ENCODE peak calls at places on chromosomes 6 and 20, in eight cellular contexts. K is heart right ventricle; O is endothelial cell of umbilical vein; N is effector memory CD4-positive, alpha-beta T cell; H is heart left ventricle; X is kidney epithelial cell; E is endodermal cell; U is psoas muscle. V is an unnamed sample.

GRCh38 chr6:44701637-44702101 is 314.2 kb downstream of the CDC5L start:
- DNase-seq in H (peak; percentile 30), U (no peak), K (no peak), N (no peak), E (peak; percentile 76), X (no peak), O (no peak), V (peak; percentile 47)

GRCh38 chr20:60999256-60999655 is 252.8 kb upstream of the CDH4 start:
- DNase-seq in K (no peak), H (no peak), X (no peak), O (no peak), N (no peak), E (no peak), U (no peak), V (no peak)

GRCh38 chr6:159056432-159056831 is 11.6 kb upstream of the TAGAP start:
- DNase-seq in N (no peak), H (no peak), X (no peak), O (no peak), U (no peak), K (no peak), E (no peak), V (no peak)

GRCh38 chr6:48423640-48424365 is 312.8 kb upstream of the PTCHD4 start:
- DNase-seq in E (no peak), H (no peak), X (no peak), O (no peak), K (no peak), N (no peak), U (no peak), V (no peak)

GRCh38 chr20:23641936-23642751 is 4.4 kb upstream of the CST3 start:
- DNase-seq in X (peak; percentile 91), N (no peak), K (no peak), H (no peak), E (no peak), U (peak; percentile 72), O (peak; percentile 58), V (no peak)

GRCh38 chr6:31401403-31401802 is 2.0 kb upstream of the MICA start:
- DNase-seq in X (peak; percentile 71), K (no peak), E (no peak), U (peak; percentile 44), N (no peak), H (peak; percentile 55), O (peak; percentile 55), V (no peak)

GRCh38 chr20:43838703-43839060 is 76.0 kb upstream of the TOX2 start:
- DNase-seq in K (no peak), H (no peak), E (no peak), N (no peak), U (no peak), O (no peak), X (no peak), V (no peak)

GRCh38 chr20:46022411-46023147 is 6.4 kb upstream of the SLC12A5 start:
- DNase-seq in X (no peak), U (peak; percentile 56), K (peak; percentile 74), O (no peak), H (peak; percentile 64), N (peak; percentile 41), E (peak; percentile 91), V (peak; percentile 90)

GRCh38 chr6:114342086-114342825 is 567 bp downstream of the HS3ST5 start:
- DNase-seq in N (no peak), X (no peak), E (peak; percentile 83), U (peak; percentile 11), H (no peak), K (peak; percentile 14), O (no peak), V (peak; percentile 77)

GRCh38 chr6:39401376-39401775 is 78.9 kb upstream of the KCNK16 start:
- DNase-seq in U (no peak), E (no peak), O (no peak), X (no peak), K (no peak), N (no peak), H (no peak), V (no peak)

GRCh38 chr6:44179072-44179536 is 20.5 kb downstream of the CAPN11 start:
- DNase-seq in K (no peak), O (peak; percentile 62), N (no peak), X (no peak), E (no peak), H (no peak), U (no peak), V (no peak)

GRCh38 chr6:129498556-129498940 is 211.4 kb downstream of the ARHGAP18 start:
- DNase-seq in H (no peak), K (no peak), E (no peak), X (no peak), O (no peak), U (no peak), N (no peak), V (no peak)

GRCh38 chr6:107171513-107171912 is 56.2 kb upstream of the BEND3 start:
- DNase-seq in X (no peak), U (no peak), N (no peak), H (no peak), K (no peak), O (no peak), E (no peak), V (no peak)

GRCh38 chr20:7458459-7458858 is 481.8 kb downstream of the HAO1 start:
- DNase-seq in H (no peak), N (no peak), X (no peak), U (no peak), E (no peak), O (no peak), K (no peak), V (no peak)

GRCh38 chr6:106502534-106502933 is 126.8 kb downstream of the RTN4IP1 start:
- DNase-seq in N (no peak), E (no peak), O (no peak), H (no peak), U (no peak), K (no peak), X (no peak), V (no peak)

GRCh38 chr6:99024089-99024488 is 76.3 kb upstream of the FBXL4 start:
- DNase-seq in E (no peak), U (no peak), H (no peak), K (no peak), N (no peak), X (no peak), O (no peak), V (no peak)

GRCh38 chr6:148952147-148953041 is 205.6 kb downstream of the UST start:
- DNase-seq in E (no peak), U (no peak), O (no peak), N (no peak), K (no peak), H (no peak), X (no peak), V (no peak)

GRCh38 chr6:169058634-169059033 is 195.0 kb downstream of the THBS2 start:
- DNase-seq in N (no peak), U (no peak), X (no peak), O (no peak), K (no peak), E (no peak), H (no peak), V (no peak)

GRCh38 chr6:90231798-90232197 is 64.8 kb downstream of the BACH2 start:
- DNase-seq in N (no peak), O (no peak), U (no peak), K (no peak), H (no peak), X (no peak), E (no peak), V (no peak)
- H3K36me3 ChIP-seq in N (no peaks in the 10 kb centered on the region), O (no peaks in the 10 kb centered on the region), U (no peaks in the 10 kb centered on the region), K (no peaks in the 10 kb centered on the region), H (no peaks in the 10 kb centered on the region), X (no peaks in the 10 kb centered on the region), E (peaks cover 3% of the 10 kb centered on the region), V (no peaks in the 10 kb centered on the region)

DNA sequence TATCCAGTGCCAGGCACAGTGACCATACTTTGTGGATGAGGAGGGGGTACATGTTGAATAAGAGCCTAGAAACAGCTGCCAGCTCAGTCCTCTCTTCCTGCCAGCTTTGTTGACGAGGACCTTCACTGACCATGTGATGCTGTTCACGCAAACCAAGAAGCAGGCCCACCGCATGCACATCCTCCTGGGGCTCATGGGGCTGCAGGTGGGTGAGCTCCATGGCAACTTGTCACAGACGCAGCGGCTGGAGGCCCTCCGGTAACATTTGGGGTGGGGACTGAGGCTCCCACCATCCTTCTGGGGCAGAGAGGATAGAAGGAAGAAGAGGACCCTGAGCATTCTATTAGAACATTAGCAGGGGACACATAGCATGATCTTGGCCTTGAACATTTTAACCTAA is 15.6 kb downstream of the DDX27 start:
- DNase-seq in N (no peak), K (no peak), E (no peak), X (no peak), U (no peak), O (no peak), H (no peak), V (no peak)
- H3K36me3 ChIP-seq in N (peaks cover 89% of the 10 kb centered on the region), K (peaks cover 100% of the 10 kb centered on the region), E (peaks cover 74% of the 10 kb centered on the region), X (peaks cover 2% of the 10 kb centered on the region), U (peaks cover 29% of the 10 kb centered on the region), O (peaks cover 51% of the 10 kb centered on the region), H (peaks cover 42% of the 10 kb centered on the region), V (peaks cover 42% of the 10 kb centered on the region)

GRCh38 chr20:32460683-32461320 is 102.7 kb downstream of the ASXL1 start:
- DNase-seq in K (no peak), O (no peak), U (no peak), X (no peak), N (no peak), H (no peak), E (no peak), V (peak; percentile 68)
- H3K36me3 ChIP-seq in K (peaks cover 14% of the 10 kb centered on the region), O (peaks cover 34% of the 10 kb centered on the region), U (no peaks in the 10 kb centered on the region), X (peaks cover 4% of the 10 kb centered on the region), N (peaks cover 26% of the 10 kb centered on the region), H (no peaks in the 10 kb centered on the region), E (peaks cover 30% of the 10 kb centered on the region), V (peaks cover under 1% of the 10 kb centered on the region)

DNA sequence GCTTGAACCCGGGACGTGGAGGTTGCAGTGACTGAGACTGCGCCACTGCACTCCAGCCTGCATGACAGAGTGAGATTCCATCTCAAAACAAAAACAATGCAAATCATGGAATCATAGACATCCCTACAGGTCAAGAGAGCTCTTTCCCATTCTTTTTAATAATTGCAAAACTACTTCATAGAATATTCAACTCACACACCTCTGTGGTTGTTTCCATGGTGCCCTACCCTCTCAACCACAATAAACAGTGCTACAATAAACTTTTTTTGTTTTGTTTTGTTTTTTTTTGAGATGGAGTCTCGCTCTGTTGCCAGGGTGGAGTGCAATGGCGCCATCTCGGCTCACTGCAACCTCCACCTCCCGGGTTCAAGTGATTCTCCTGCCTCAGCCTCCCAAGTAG is 11.9 kb upstream of the ADNP start:
- DNase-seq in E (no peak), H (no peak), X (no peak), K (no peak), O (no peak), N (no peak), U (no peak), V (no peak)
- H3K36me3 ChIP-seq in E (peaks cover 81% of the 10 kb centered on the region), H (peaks cover 16% of the 10 kb centered on the region), X (peaks cover 1% of the 10 kb centered on the region), K (peaks cover 100% of the 10 kb centered on the region), O (peaks cover 17% of the 10 kb centered on the region), N (peaks cover 70% of the 10 kb centered on the region), U (peaks cover 5% of the 10 kb centered on the region), V (peaks cover 35% of the 10 kb centered on the region)

GRCh38 chr20:18477218-18477617 is 10.0 kb downstream of the POLR3F start:
- DNase-seq in O (no peak), X (no peak), K (no peak), E (no peak), U (no peak), N (no peak), H (no peak), V (no peak)
- H3K36me3 ChIP-seq in O (peaks cover 12% of the 10 kb centered on the region), X (no peaks in the 10 kb centered on the region), K (peaks cover 99% of the 10 kb centered on the region), E (peaks cover 81% of the 10 kb centered on the region), U (peaks cover 15% of the 10 kb centered on the region), N (peaks cover 55% of the 10 kb centered on the region), H (peaks cover 13% of the 10 kb centered on the region), V (peaks cover 6% of the 10 kb centered on the region)

DNA sequence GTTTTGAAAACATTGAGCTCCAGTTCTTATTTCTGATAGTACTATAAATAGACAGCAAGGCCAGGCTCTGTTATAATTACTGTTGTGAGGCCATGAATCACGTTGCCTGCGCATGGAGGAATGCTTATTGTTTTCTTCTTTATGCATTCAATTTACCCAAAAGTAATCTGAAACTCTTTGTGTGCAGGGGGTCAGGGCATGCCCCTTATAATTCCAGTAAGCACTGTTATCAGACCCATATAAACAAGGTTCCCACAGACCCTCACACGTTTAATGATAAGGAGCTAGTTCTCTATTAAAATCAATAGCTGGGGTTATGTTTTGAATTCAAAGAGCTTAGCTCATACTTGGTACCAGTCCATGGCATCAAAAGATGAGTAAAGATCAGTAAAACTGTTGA is 174.8 kb upstream of the ARG1 start:
- DNase-seq in O (no peak), X (no peak), K (no peak), U (no peak), E (no peak), H (no peak), N (no peak), V (no peak)
- H3K36me3 ChIP-seq in O (no peaks in the 10 kb centered on the region), X (no peaks in the 10 kb centered on the region), K (no peaks in the 10 kb centered on the region), U (no peaks in the 10 kb centered on the region), E (no peaks in the 10 kb centered on the region), H (no peaks in the 10 kb centered on the region), N (no peaks in the 10 kb centered on the region), V (no peaks in the 10 kb centered on the region)

V was measured in H7.